ENCODE peak calls at places on chromosomes 13 and 19, in five cellular contexts. V is stimulated activated naive CD8-positive, alpha-beta T cell treated with anti-CD3 and anti-CD28 coated beads, Interleukin-15, amount 100 ng/mL, for 72 hours; D is fibroblast of pulmonary artery; P is BE2C; J is fibroblast of the aortic adventitia. A is an unnamed sample.

GRCh38 chr13:25733696-25734435 is 317.9 kb downstream of the SHISA2 start:
- DNase-seq in V (no peak), D (no peak), P (no peak), J (no peak), A (no peak)

GRCh38 chr13:99281811-99282263 is 23.7 kb upstream of the GPR18 start:
- DNase-seq in V (no peak), D (no peak), P (no peak), J (no peak), A (peak; percentile 48)

GRCh38 chr13:112895521-112896465 is 73.2 kb upstream of the MCF2L start:
- DNase-seq in V (no peak), D (no peak), P (no peak), J (no peak), A (no peak)

GRCh38 chr19:56973713-56974553 is 133.4 kb upstream of the PEG3 start:
- DNase-seq in V (no peak), D (no peak), P (no peak), J (no peak), A (no peak)

GRCh38 chr19:7840629-7841028 is 10.6 kb downstream of the EVI5L start:
- DNase-seq in V (no peak), D (no peak), P (no peak), J (no peak), A (no peak)

GRCh38 chr13:113560645-113561416 is 23.7 kb upstream of the TFDP1 start:
- DNase-seq in V (no peak), D (no peak), P (no peak), J (no peak), A (no peak)

GRCh38 chr19:40719414-40719894 is 2.5 kb downstream of the ITPKC start:
- DNase-seq in V (no peak), D (no peak), P (no peak), J (no peak), A (peak; percentile 45)

GRCh38 chr13:43804461-43805070 is 17.8 kb upstream of the ENOX1 start:
- DNase-seq in V (no peak), D (peak; percentile 86), P (peak; percentile 49), J (peak; percentile 90), A (peak; percentile 76)

GRCh38 chr19:36918090-36918489 is 2.0 kb downstream of the ZNF568 start:
- DNase-seq in V (no peak), D (no peak), P (no peak), J (no peak), A (no peak)

GRCh38 chr19:15466851-15467733 is 2.7 kb upstream of the RASAL3 start:
- DNase-seq in V (peak; percentile 43), D (peak; percentile 87), P (no peak), J (peak; percentile 72), A (no peak)

GRCh38 chr19:43692364-43692763 is 22.4 kb upstream of the PLAUR start:
- DNase-seq in V (no peak), D (no peak), P (no peak), J (no peak), A (no peak)

GRCh38 chr13:112592181-112592580 is 4.2 kb upstream of the TUBGCP3 start:
- DNase-seq in V (no peak), D (no peak), P (no peak), J (no peak), A (no peak)

A was measured in MCF 10A.